ENCODE peak calls at places on chromosome 1, in seven cellular contexts. One of them, this sample, is unnamed.

GRCh38 chr1:168488153-168488552 is 55.6 kb downstream of the XCL2 start:
- DNase-seq in psoas muscle: peak; percentile 63
- DNase-seq in cardiac muscle cell: peak; percentile 86
- DNase-seq in neural progenitor cell: no peak
- DNase-seq in CD8-positive, alpha-beta memory T cell: no peak
- DNase-seq in fibroblast of lung: peak; percentile 63
- DNase-seq in naive thymus-derived CD4-positive, alpha-beta T cell: no peak
- DNase-seq in this sample: peak; percentile 85

GRCh38 chr1:63269571-63269970 is 52.8 kb upstream of the FOXD3 start:
- DNase-seq in CD8-positive, alpha-beta memory T cell: no peak
- DNase-seq in neural progenitor cell: no peak
- DNase-seq in psoas muscle: no peak
- DNase-seq in cardiac muscle cell: no peak
- DNase-seq in naive thymus-derived CD4-positive, alpha-beta T cell: no peak
- DNase-seq in fibroblast of lung: no peak
- DNase-seq in this sample: no peak

GRCh38 chr1:212072047-212072446 is 36.5 kb downstream of the DTL start:
- DNase-seq in cardiac muscle cell: no peak
- DNase-seq in CD8-positive, alpha-beta memory T cell: no peak
- DNase-seq in naive thymus-derived CD4-positive, alpha-beta T cell: no peak
- DNase-seq in fibroblast of lung: no peak
- DNase-seq in psoas muscle: no peak
- DNase-seq in neural progenitor cell: no peak
- DNase-seq in this sample: no peak

GRCh38 chr1:161250829-161251228 is 7.7 kb upstream of the PCP4L1 start:
- DNase-seq in cardiac muscle cell: no peak
- DNase-seq in naive thymus-derived CD4-positive, alpha-beta T cell: no peak
- DNase-seq in CD8-positive, alpha-beta memory T cell: no peak
- DNase-seq in fibroblast of lung: no peak
- DNase-seq in psoas muscle: no peak
- DNase-seq in neural progenitor cell: no peak
- DNase-seq in this sample: no peak

GRCh38 chr1:58882322-58882951 is 98.6 kb upstream of the JUN start:
- DNase-seq in psoas muscle: no peak
- DNase-seq in CD8-positive, alpha-beta memory T cell: no peak
- DNase-seq in neural progenitor cell: no peak
- DNase-seq in cardiac muscle cell: no peak
- DNase-seq in naive thymus-derived CD4-positive, alpha-beta T cell: no peak
- DNase-seq in fibroblast of lung: no peak
- DNase-seq in this sample: no peak

GRCh38 chr1:161059293-161059692 is 10.4 kb downstream of the ARHGAP30 start:
- DNase-seq in psoas muscle: no peak
- DNase-seq in neural progenitor cell: no peak
- DNase-seq in CD8-positive, alpha-beta memory T cell: no peak
- DNase-seq in cardiac muscle cell: no peak
- DNase-seq in naive thymus-derived CD4-positive, alpha-beta T cell: no peak
- DNase-seq in fibroblast of lung: no peak
- DNase-seq in this sample: no peak

GRCh38 chr1:206703647-206704046 is 18.9 kb downstream of the MAPKAPK2 start:
- DNase-seq in cardiac muscle cell: no peak
- DNase-seq in CD8-positive, alpha-beta memory T cell: peak; percentile 40
- DNase-seq in fibroblast of lung: no peak
- DNase-seq in naive thymus-derived CD4-positive, alpha-beta T cell: peak; percentile 69
- DNase-seq in psoas muscle: no peak
- DNase-seq in neural progenitor cell: no peak
- DNase-seq in this sample: no peak

GRCh38 chr1:204726478-204726877 is 40.9 kb upstream of the LRRN2 start:
- DNase-seq in naive thymus-derived CD4-positive, alpha-beta T cell: no peak
- DNase-seq in CD8-positive, alpha-beta memory T cell: no peak
- DNase-seq in fibroblast of lung: peak; percentile 3
- DNase-seq in cardiac muscle cell: peak; percentile 72
- DNase-seq in neural progenitor cell: no peak
- DNase-seq in psoas muscle: no peak
- DNase-seq in this sample: peak; percentile 78

GRCh38 chr1:206672011-206672688 is 12.6 kb upstream of the MAPKAPK2 start:
- DNase-seq in naive thymus-derived CD4-positive, alpha-beta T cell: no peak
- DNase-seq in cardiac muscle cell: no peak
- DNase-seq in fibroblast of lung: no peak
- DNase-seq in psoas muscle: no peak
- DNase-seq in CD8-positive, alpha-beta memory T cell: no peak
- DNase-seq in neural progenitor cell: peak; percentile 60
- DNase-seq in this sample: no peak

GRCh38 chr1:29122662-29122986 is 1.1 kb downstream of the TMEM200B start:
- DNase-seq in psoas muscle: peak; percentile 78
- DNase-seq in fibroblast of lung: peak; percentile 92
- DNase-seq in CD8-positive, alpha-beta memory T cell: no peak
- DNase-seq in cardiac muscle cell: peak; percentile 89
- DNase-seq in naive thymus-derived CD4-positive, alpha-beta T cell: peak; percentile 30
- DNase-seq in neural progenitor cell: peak; percentile 70
- DNase-seq in this sample: no peak

GRCh38 chr1:103111926-103112325 is 3.6 kb upstream of the COL11A1 start:
- DNase-seq in fibroblast of lung: no peak
- DNase-seq in naive thymus-derived CD4-positive, alpha-beta T cell: no peak
- DNase-seq in cardiac muscle cell: no peak
- DNase-seq in CD8-positive, alpha-beta memory T cell: no peak
- DNase-seq in neural progenitor cell: no peak
- DNase-seq in psoas muscle: no peak
- DNase-seq in this sample: peak; percentile 3

GRCh38 chr1:69523032-69523431 is 44.7 kb upstream of the LRRC7 start:
- DNase-seq in neural progenitor cell: no peak
- DNase-seq in psoas muscle: no peak
- DNase-seq in fibroblast of lung: peak; percentile 94
- DNase-seq in cardiac muscle cell: peak; percentile 81
- DNase-seq in naive thymus-derived CD4-positive, alpha-beta T cell: no peak
- DNase-seq in CD8-positive, alpha-beta memory T cell: no peak
- DNase-seq in this sample: no peak

GRCh38 chr1:42163536-42164503 is 725 bp downstream of the GUCA2A start:
- DNase-seq in naive thymus-derived CD4-positive, alpha-beta T cell: peak; percentile 16
- DNase-seq in psoas muscle: no peak
- DNase-seq in neural progenitor cell: no peak
- DNase-seq in cardiac muscle cell: no peak
- DNase-seq in CD8-positive, alpha-beta memory T cell: no peak
- DNase-seq in fibroblast of lung: no peak
- DNase-seq in this sample: no peak

GRCh38 chr1:151806170-151806569 is 951 bp upstream of the LINGO4 start:
- DNase-seq in neural progenitor cell: no peak
- DNase-seq in naive thymus-derived CD4-positive, alpha-beta T cell: no peak
- DNase-seq in cardiac muscle cell: no peak
- DNase-seq in CD8-positive, alpha-beta memory T cell: no peak
- DNase-seq in fibroblast of lung: no peak
- DNase-seq in psoas muscle: no peak
- DNase-seq in this sample: no peak

GRCh38 chr1:32869844-32870614 is 683 bp downstream of the FNDC5 start:
- DNase-seq in neural progenitor cell: no peak
- DNase-seq in fibroblast of lung: no peak
- DNase-seq in CD8-positive, alpha-beta memory T cell: no peak
- DNase-seq in psoas muscle: no peak
- DNase-seq in cardiac muscle cell: no peak
- DNase-seq in naive thymus-derived CD4-positive, alpha-beta T cell: no peak
- DNase-seq in this sample: peak; percentile 86

GRCh38 chr1:43366179-43366578 is 1.6 kb downstream of the ELOVL1 start:
- DNase-seq in naive thymus-derived CD4-positive, alpha-beta T cell: no peak
- DNase-seq in psoas muscle: no peak
- DNase-seq in fibroblast of lung: no peak
- DNase-seq in neural progenitor cell: peak; percentile 50
- DNase-seq in CD8-positive, alpha-beta memory T cell: no peak
- DNase-seq in cardiac muscle cell: no peak
- DNase-seq in this sample: no peak

GRCh38 chr1:20151906-20152598 is 12.9 kb downstream of the PLA2G2F start:
- DNase-seq in psoas muscle: peak; percentile 84
- DNase-seq in cardiac muscle cell: peak; percentile 87
- DNase-seq in naive thymus-derived CD4-positive, alpha-beta T cell: peak; percentile 79
- DNase-seq in fibroblast of lung: peak; percentile 73
- DNase-seq in CD8-positive, alpha-beta memory T cell: peak; percentile 71
- DNase-seq in neural progenitor cell: peak; percentile 89
- DNase-seq in this sample: peak; percentile 91

GRCh38 chr1:150021191-150021688 is 10.7 kb upstream of the OTUD7B start:
- DNase-seq in psoas muscle: no peak
- DNase-seq in naive thymus-derived CD4-positive, alpha-beta T cell: no peak
- DNase-seq in neural progenitor cell: no peak
- DNase-seq in cardiac muscle cell: no peak
- DNase-seq in fibroblast of lung: no peak
- DNase-seq in CD8-positive, alpha-beta memory T cell: no peak
- DNase-seq in this sample: no peak

GRCh38 chr1:1907098-1907736 is 7.8 kb upstream of the CALML6 start:
- DNase-seq in naive thymus-derived CD4-positive, alpha-beta T cell: no peak
- DNase-seq in neural progenitor cell: no peak
- DNase-seq in CD8-positive, alpha-beta memory T cell: no peak
- DNase-seq in psoas muscle: no peak
- DNase-seq in fibroblast of lung: peak; percentile 42
- DNase-seq in cardiac muscle cell: no peak
- DNase-seq in this sample: peak; percentile 62

GRCh38 chr1:2212542-2213491 is 15.3 kb upstream of the SKI start:
- DNase-seq in cardiac muscle cell: peak; percentile 98
- DNase-seq in CD8-positive, alpha-beta memory T cell: peak; percentile 48
- DNase-seq in fibroblast of lung: peak; percentile 96
- DNase-seq in naive thymus-derived CD4-positive, alpha-beta T cell: peak; percentile 66
- DNase-seq in neural progenitor cell: peak; percentile 95
- DNase-seq in psoas muscle: peak; percentile 90
- DNase-seq in this sample: peak; percentile 96

GRCh38 chr1:100353073-100353801 is 931 bp downstream of the CDC14A start:
- DNase-seq in naive thymus-derived CD4-positive, alpha-beta T cell: peak; percentile 52
- DNase-seq in CD8-positive, alpha-beta memory T cell: peak; percentile 33
- DNase-seq in fibroblast of lung: peak; percentile 9
- DNase-seq in psoas muscle: no peak
- DNase-seq in cardiac muscle cell: no peak
- DNase-seq in neural progenitor cell: peak; percentile 83
- DNase-seq in this sample: peak; percentile 59

GRCh38 chr1:211579434-211580302 is 707 bp upstream of the SLC30A1 start:
- DNase-seq in cardiac muscle cell: no peak
- DNase-seq in naive thymus-derived CD4-positive, alpha-beta T cell: no peak
- DNase-seq in CD8-positive, alpha-beta memory T cell: no peak
- DNase-seq in fibroblast of lung: peak; percentile 17
- DNase-seq in neural progenitor cell: peak; percentile 91
- DNase-seq in psoas muscle: peak; percentile 81
- DNase-seq in this sample: peak; percentile 74

GRCh38 chr1:37177230-37177864 is 143.0 kb upstream of the GRIK3 start:
- DNase-seq in CD8-positive, alpha-beta memory T cell: no peak
- DNase-seq in naive thymus-derived CD4-positive, alpha-beta T cell: no peak
- DNase-seq in cardiac muscle cell: peak; percentile 29
- DNase-seq in fibroblast of lung: no peak
- DNase-seq in neural progenitor cell: peak; percentile 66
- DNase-seq in psoas muscle: no peak
- DNase-seq in this sample: peak; percentile 44

GRCh38 chr1:235885654-235886238 is 19.0 kb upstream of the LYST start:
- DNase-seq in neural progenitor cell: no peak
- DNase-seq in psoas muscle: no peak
- DNase-seq in fibroblast of lung: no peak
- DNase-seq in cardiac muscle cell: no peak
- DNase-seq in naive thymus-derived CD4-positive, alpha-beta T cell: no peak
- DNase-seq in CD8-positive, alpha-beta memory T cell: no peak
- DNase-seq in this sample: no peak

GRCh38 chr1:235883261-235883927 is 16.7 kb upstream of the LYST start:
- DNase-seq in naive thymus-derived CD4-positive, alpha-beta T cell: no peak
- DNase-seq in fibroblast of lung: peak; percentile 96
- DNase-seq in cardiac muscle cell: peak; percentile 91
- DNase-seq in CD8-positive, alpha-beta memory T cell: no peak
- DNase-seq in psoas muscle: peak; percentile 88
- DNase-seq in neural progenitor cell: no peak
- DNase-seq in this sample: peak; percentile 46

GRCh38 chr1:235881930-235882700 is 15.4 kb upstream of the LYST start:
- DNase-seq in neural progenitor cell: no peak
- DNase-seq in fibroblast of lung: no peak
- DNase-seq in CD8-positive, alpha-beta memory T cell: no peak
- DNase-seq in psoas muscle: no peak
- DNase-seq in cardiac muscle cell: no peak
- DNase-seq in naive thymus-derived CD4-positive, alpha-beta T cell: no peak
- DNase-seq in this sample: no peak

GRCh38 chr1:235878082-235878781 is 11.5 kb upstream of the LYST start:
- DNase-seq in naive thymus-derived CD4-positive, alpha-beta T cell: no peak
- DNase-seq in neural progenitor cell: no peak
- DNase-seq in cardiac muscle cell: no peak
- DNase-seq in fibroblast of lung: no peak
- DNase-seq in psoas muscle: no peak
- DNase-seq in CD8-positive, alpha-beta memory T cell: no peak
- DNase-seq in this sample: no peak

GRCh38 chr1:235882816-235883215 is 16.1 kb upstream of the LYST start:
- DNase-seq in naive thymus-derived CD4-positive, alpha-beta T cell: no peak
- DNase-seq in CD8-positive, alpha-beta memory T cell: no peak
- DNase-seq in cardiac muscle cell: peak; percentile 61
- DNase-seq in fibroblast of lung: peak; percentile 11
- DNase-seq in psoas muscle: no peak
- DNase-seq in neural progenitor cell: no peak
- DNase-seq in this sample: no peak
- H3K4me3 ChIP-seq in naive thymus-derived CD4-positive, alpha-beta T cell: no peak overlapping the region
- H3K4me3 ChIP-seq in CD8-positive, alpha-beta memory T cell: no peak overlapping the region
- H3K4me3 ChIP-seq in cardiac muscle cell: no peak overlapping the region
- H3K4me3 ChIP-seq in fibroblast of lung: no peak overlapping the region
- H3K4me3 ChIP-seq in psoas muscle: peak overlapping the region; percentile 4
- H3K4me3 ChIP-seq in neural progenitor cell: no peak overlapping the region
- H3K4me3 ChIP-seq in this sample: no peak overlapping the region

GRCh38 chr1:15258828-15259588 is 12.0 kb downstream of the FHAD1 start:
- DNase-seq in naive thymus-derived CD4-positive, alpha-beta T cell: no peak
- DNase-seq in CD8-positive, alpha-beta memory T cell: no peak
- DNase-seq in neural progenitor cell: no peak
- DNase-seq in cardiac muscle cell: peak; percentile 43
- DNase-seq in psoas muscle: no peak
- DNase-seq in fibroblast of lung: no peak
- DNase-seq in this sample: no peak
- H3K4me3 ChIP-seq in naive thymus-derived CD4-positive, alpha-beta T cell: no peak overlapping the region
- H3K4me3 ChIP-seq in CD8-positive, alpha-beta memory T cell: no peak overlapping the region
- H3K4me3 ChIP-seq in neural progenitor cell: no peak overlapping the region
- H3K4me3 ChIP-seq in cardiac muscle cell: no peak overlapping the region
- H3K4me3 ChIP-seq in psoas muscle: no peak overlapping the region
- H3K4me3 ChIP-seq in fibroblast of lung: no peak overlapping the region
- H3K4me3 ChIP-seq in this sample: no peak overlapping the region

DNA sequence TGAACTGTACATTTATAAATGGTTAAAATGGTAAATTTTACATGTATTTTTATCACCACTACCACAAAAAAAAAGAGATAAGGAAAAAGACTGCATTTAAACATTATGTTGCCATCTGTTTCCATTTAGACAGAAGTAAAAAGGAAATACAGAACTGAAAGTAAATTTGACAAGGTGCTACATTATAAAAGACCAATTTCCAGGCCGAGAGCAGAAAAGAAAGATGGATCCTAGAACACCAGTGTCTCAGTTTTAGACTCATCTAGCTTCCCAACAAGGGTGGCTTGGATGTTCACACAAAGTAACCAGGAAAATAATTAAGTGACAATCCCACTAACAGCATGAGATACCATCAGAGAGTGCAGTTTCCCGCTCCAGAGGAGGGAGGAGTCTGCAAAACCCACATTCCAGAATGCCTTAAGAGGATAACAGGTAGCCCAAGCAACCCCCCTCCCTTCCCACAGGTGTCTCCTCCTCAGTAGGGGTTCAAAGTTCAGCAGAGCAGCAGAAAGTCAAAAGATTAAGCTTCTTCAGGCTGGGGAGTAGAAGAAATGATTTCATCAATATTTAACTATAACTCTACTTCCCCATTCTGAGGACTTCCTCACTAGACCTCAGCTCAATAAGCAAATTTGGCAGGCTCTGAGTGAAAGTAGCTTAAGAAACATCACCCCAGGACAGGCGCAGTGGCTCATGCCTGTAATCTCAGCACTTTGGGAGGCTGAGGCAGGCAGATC is 11.8 kb downstream of the TPM3 start:
- DNase-seq in fibroblast of lung: no peak
- DNase-seq in naive thymus-derived CD4-positive, alpha-beta T cell: no peak
- DNase-seq in CD8-positive, alpha-beta memory T cell: no peak
- DNase-seq in psoas muscle: no peak
- DNase-seq in neural progenitor cell: peak; percentile 14
- DNase-seq in cardiac muscle cell: no peak
- DNase-seq in this sample: no peak
- H3K4me3 ChIP-seq in fibroblast of lung: peak overlapping the region; percentile 36
- H3K4me3 ChIP-seq in naive thymus-derived CD4-positive, alpha-beta T cell: peak overlapping the region; percentile 5
- H3K4me3 ChIP-seq in CD8-positive, alpha-beta memory T cell: peak overlapping the region; percentile 9
- H3K4me3 ChIP-seq in psoas muscle: peak overlapping the region; percentile 76
- H3K4me3 ChIP-seq in neural progenitor cell: peak overlapping the region; percentile 23
- H3K4me3 ChIP-seq in cardiac muscle cell: no peak overlapping the region
- H3K4me3 ChIP-seq in this sample: no peak overlapping the region

GRCh38 chr1:153563339-153563952 is 2.2 kb downstream of the S100A2 start:
- DNase-seq in psoas muscle: no peak
- DNase-seq in neural progenitor cell: no peak
- DNase-seq in naive thymus-derived CD4-positive, alpha-beta T cell: no peak
- DNase-seq in fibroblast of lung: no peak
- DNase-seq in cardiac muscle cell: no peak
- DNase-seq in CD8-positive, alpha-beta memory T cell: no peak
- DNase-seq in this sample: no peak
- H3K4me3 ChIP-seq in psoas muscle: no peak overlapping the region
- H3K4me3 ChIP-seq in neural progenitor cell: no peak overlapping the region
- H3K4me3 ChIP-seq in naive thymus-derived CD4-positive, alpha-beta T cell: no peak overlapping the region
- H3K4me3 ChIP-seq in fibroblast of lung: no peak overlapping the region
- H3K4me3 ChIP-seq in cardiac muscle cell: no peak overlapping the region
- H3K4me3 ChIP-seq in CD8-positive, alpha-beta memory T cell: no peak overlapping the region
- H3K4me3 ChIP-seq in this sample: no peak overlapping the region

This sample was measured in SJCRH30.